ENCODE peak calls at places on chromosomes 5 and 9, in seven cellular contexts. T, Q, B, U, N, F and R are unnamed samples.

GRCh38 chr5:32490972-32491557 is 46.5 kb upstream of the ZFR start:
- DNase-seq in U (no peak), Q (no peak), N (no peak), F (no peak), T (no peak), B (no peak), R (no peak)

GRCh38 chr9:110875275-110875674 is 163.0 kb downstream of the LPAR1 start:
- DNase-seq in U (no peak), B (no peak), Q (no peak), T (peak), N (no peak), F (no peak), R (no peak)

GRCh38 chr5:55694152-55694830 is 17.8 kb downstream of the SLC38A9 start:
- DNase-seq in N (no peak), Q (peak), B (no peak), F (no peak), T (peak), U (no peak), R (no peak)

GRCh38 chr5:142017832-142018427 is 5.1 kb upstream of the GNPDA1 start:
- DNase-seq in Q (no peak), F (no peak), B (no peak), N (no peak), T (peak), U (no peak), R (no peak)

GRCh38 chr9:13386935-13387667 is 107.6 kb upstream of the MPDZ start:
- DNase-seq in T (peak), N (no peak), Q (peak), U (peak), B (peak), F (no peak), R (no peak)

GRCh38 chr5:150791536-150791935 is 13.0 kb downstream of the SMIM3 start:
- DNase-seq in T (no peak), B (no peak), F (no peak), Q (no peak), U (no peak), N (no peak), R (no peak)

GRCh38 chr9:133701981-133702797 is 36.0 kb downstream of the SARDH start:
- DNase-seq in Q (peak), F (no peak), T (peak), B (no peak), U (no peak), N (peak), R (no peak)

GRCh38 chr9:108636023-108636422 is 219.8 kb downstream of the ACTL7B start:
- DNase-seq in U (no peak), F (no peak), Q (no peak), B (no peak), T (peak), N (no peak), R (no peak)

GRCh38 chr9:37436540-37436939 is 14.0 kb downstream of the GRHPR start:
- DNase-seq in T (no peak), N (no peak), B (no peak), U (no peak), Q (no peak), F (no peak), R (no peak)

GRCh38 chr9:131737426-131737825 is 2.5 kb downstream of the RAPGEF1 start:
- DNase-seq in N (no peak), F (no peak), Q (no peak), B (no peak), U (no peak), T (no peak), R (no peak)
- TF ChIP-seq CTCF in N (no peak), F (no peak), Q (no peak), B (no peak), U (no peak), T (no peak), R (no peak)

DNA sequence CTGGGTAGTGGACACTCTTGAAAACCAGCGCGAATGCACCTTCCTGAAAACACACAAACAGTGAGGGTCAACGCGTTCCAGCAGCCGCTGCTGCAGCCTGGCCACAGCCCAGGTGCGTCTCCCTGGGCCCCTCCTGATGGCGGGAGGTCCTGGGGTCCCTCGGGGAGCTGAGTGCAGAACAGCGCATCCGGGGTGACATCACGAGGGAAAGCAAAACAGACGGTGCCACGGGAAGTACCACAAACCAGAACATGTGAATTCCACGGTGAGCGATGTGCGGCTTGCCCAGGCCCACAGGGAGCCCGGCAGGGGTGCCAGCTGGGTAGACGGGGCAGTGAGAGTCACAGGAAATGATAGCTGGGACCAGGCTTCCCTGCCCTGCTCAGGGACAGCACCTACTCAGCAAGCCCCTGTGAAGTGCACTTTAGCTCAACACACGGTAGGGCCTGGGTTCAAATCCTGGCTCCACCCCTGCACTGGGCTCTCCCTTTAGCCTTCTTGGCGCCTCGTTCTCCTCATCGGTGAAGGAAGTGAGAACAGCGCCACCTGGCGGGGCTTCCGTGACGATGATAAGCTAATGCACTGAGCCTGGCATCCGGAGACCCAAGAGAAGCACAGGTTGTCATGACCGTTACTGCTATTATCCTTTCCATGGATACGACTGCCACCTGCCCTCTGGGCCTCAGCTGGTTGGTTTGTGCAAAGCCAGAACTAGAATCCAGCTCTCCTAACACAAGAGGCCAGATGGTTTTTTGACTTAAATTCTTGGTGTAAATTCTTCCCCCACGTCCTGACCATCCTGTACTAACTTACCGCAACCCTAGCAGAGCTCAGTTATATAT is 24.6 kb downstream of the GFPT2 start:
- DNase-seq in T (peak), N (peak), B (no peak), U (no peak), F (peak), Q (peak), R (peak)
- TF ChIP-seq CTCF in T (peak), N (peak), B (peak), U (peak), F (peak), Q (peak), R (peak)

DNA sequence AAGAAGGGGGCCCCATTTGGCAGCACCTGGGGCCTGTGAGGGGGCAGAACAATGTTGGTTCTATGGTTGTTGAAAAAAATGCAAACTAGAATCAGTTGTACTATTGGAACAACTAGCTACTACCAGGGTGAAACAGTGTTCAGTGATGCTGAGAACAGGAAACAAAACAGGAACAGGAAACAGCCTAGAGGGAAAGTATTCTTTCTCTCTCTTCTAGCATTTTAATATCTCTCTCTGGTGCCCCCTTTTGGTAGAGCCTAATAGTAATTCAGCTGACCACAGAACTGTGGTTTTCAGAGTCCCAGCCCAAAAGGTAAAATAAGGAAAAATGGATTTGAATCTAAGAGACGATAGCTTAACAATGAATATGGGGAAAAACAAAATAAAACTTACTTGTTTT is 138.0 kb upstream of the KCNN2 start:
- DNase-seq in F (no peak), T (peak), U (no peak), Q (peak), N (no peak), B (no peak), R (no peak)
- TF ChIP-seq CTCF in F (no peak), T (peak), U (no peak), Q (peak), N (no peak), B (peak), R (no peak)

GRCh38 chr5:124652514-124652819 is 94.0 kb downstream of the ZNF608 start:
- DNase-seq in B (no peak), F (no peak), U (no peak), Q (no peak), T (no peak), N (no peak), R (no peak)

GRCh38 chr5:124649548-124650501 is 96.6 kb downstream of the ZNF608 start:
- DNase-seq in T (peak), U (peak), N (peak), F (peak), Q (peak), B (peak), R (peak)

GRCh38 chr5:124652892-124653441 is 93.5 kb downstream of the ZNF608 start:
- DNase-seq in B (no peak), F (no peak), U (no peak), Q (no peak), T (no peak), N (no peak), R (no peak)

GRCh38 chr5:124650960-124651662 is 95.3 kb downstream of the ZNF608 start:
- DNase-seq in B (no peak), N (no peak), F (no peak), Q (peak), T (no peak), U (no peak), R (no peak)

DNA sequence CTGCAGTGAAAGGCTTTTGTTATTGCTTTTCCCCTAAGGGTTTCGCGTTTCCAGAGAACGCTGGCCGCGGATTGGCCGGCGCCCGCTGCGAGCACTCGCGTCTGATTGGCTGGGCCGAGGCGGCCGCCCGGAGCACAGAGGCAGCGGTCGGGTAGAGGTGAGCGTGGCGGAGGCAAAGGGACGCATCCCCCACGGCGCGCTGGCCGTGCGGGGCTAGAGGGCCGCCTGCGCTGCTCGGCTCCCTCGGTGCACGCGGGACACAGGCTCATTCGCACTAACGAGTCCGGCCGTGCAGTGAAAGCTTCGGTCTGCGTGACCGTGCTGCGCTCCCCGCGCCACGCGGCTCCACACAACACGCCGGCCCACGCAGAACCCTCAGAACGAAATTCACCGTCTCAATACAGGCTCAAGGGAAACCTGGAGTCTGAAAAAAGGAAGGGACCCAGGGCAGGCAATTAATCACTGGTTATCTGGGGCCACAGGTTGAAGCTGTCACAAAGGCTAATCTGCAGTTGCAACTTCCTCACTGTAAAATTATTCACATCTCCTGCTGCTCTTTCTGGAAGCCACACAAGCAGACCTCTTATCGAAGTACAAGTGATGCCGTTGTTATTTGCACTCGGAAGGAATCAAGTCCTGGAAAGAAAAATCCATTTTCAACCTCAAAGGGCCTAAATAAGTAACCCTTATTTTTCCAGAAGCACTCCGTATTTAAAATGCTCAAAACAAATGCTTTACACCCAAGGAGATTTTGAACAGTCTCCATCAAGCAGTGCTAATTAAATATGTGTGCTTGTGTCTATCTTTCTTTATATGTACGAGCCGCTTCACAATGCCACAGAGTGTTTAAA is 94.6 kb downstream of the ZNF608 start:
- DNase-seq in F (peak), U (no peak), B (no peak), T (peak), Q (peak), N (no peak), R (peak)
- TF ChIP-seq CTCF in F (no peak), U (no peak), B (no peak), T (no peak), Q (no peak), N (no peak), R (no peak)

GRCh38 chr5:76602094-76602726 is 21.0 kb downstream of the F2RL2 start:
- DNase-seq in U (no peak), T (no peak), Q (peak), N (no peak), F (no peak), B (no peak), R (no peak)
- TF ChIP-seq CTCF in U (peak), T (no peak), Q (peak), N (no peak), F (no peak), B (peak), R (no peak)

DNA sequence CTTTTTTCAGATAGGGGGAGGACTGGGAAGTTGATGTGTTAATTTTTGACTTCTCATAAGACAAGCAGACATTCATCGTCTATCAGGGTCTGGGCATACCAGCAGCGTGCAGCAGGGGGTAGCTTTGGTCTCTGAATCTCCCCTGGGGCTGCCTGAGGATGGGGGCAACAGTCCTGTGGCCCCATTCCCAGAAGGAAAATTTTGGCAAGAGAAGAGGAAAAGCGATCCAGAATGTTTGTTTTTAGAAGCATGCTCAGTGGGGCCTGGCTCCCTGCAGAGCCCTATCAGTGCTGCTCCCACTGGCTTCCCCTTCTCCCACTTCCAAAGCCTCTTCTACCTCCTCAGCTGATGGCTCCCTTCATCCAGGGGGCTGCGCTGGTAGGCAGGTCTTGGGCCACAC is 194.8 kb upstream of the IL12B start:
- DNase-seq in U (no peak), N (no peak), F (no peak), T (no peak), Q (peak), B (no peak), R (no peak)
- TF ChIP-seq CTCF in U (no peak), N (no peak), F (no peak), T (no peak), Q (no peak), B (no peak), R (no peak)

GRCh38 chr5:132877938-132878337 is 4.5 kb downstream of the LEAP2 start:
- DNase-seq in U (no peak), Q (peak), F (no peak), T (no peak), N (no peak), B (no peak), R (no peak)

GRCh38 chr5:132884548-132884947 is 11.1 kb downstream of the LEAP2 start:
- DNase-seq in F (no peak), N (no peak), T (no peak), Q (no peak), U (no peak), B (no peak), R (no peak)

GRCh38 chr5:132886064-132886823 is 12.8 kb downstream of the LEAP2 start:
- DNase-seq in U (no peak), N (no peak), B (no peak), F (no peak), Q (no peak), T (no peak), R (no peak)

GRCh38 chr5:132887326-132887725 is 13.9 kb downstream of the LEAP2 start:
- DNase-seq in U (no peak), Q (no peak), F (no peak), N (no peak), T (no peak), B (no peak), R (no peak)

GRCh38 chr5:132883261-132883834 is 9.9 kb downstream of the LEAP2 start:
- DNase-seq in Q (peak), B (peak), F (peak), T (peak), N (no peak), U (peak), R (no peak)
- TF ChIP-seq CTCF in Q (peak), B (peak), F (peak), T (peak), N (peak), U (peak), R (peak)